ENCODE peak calls at places on chromosomes 7 and 10, in six cellular contexts. One of them, this sample, is unnamed.

GRCh38 chr10:77299257-77299656 is 338.4 kb downstream of the KCNMA1 start:
- DNase-seq in IMR-90: no peak
- DNase-seq in hippocampal formation: no peak
- DNase-seq in EH: no peak
- DNase-seq in NAMALWA: no peak
- DNase-seq in posterior vena cava: no peak
- DNase-seq in this sample: no peak

GRCh38 chr7:7183061-7183832 is 903 bp downstream of the C1GALT1 start:
- DNase-seq in IMR-90: no peak
- DNase-seq in EH: peak
- DNase-seq in posterior vena cava: peak
- DNase-seq in NAMALWA: peak
- DNase-seq in hippocampal formation: peak
- DNase-seq in this sample: no peak

GRCh38 chr7:147775564-147775963 is 815.0 kb upstream of the C7orf33 start:
- DNase-seq in EH: no peak
- DNase-seq in posterior vena cava: no peak
- DNase-seq in hippocampal formation: no peak
- DNase-seq in NAMALWA: no peak
- DNase-seq in IMR-90: no peak
- DNase-seq in this sample: no peak

GRCh38 chr7:148286150-148286549 is 304.4 kb upstream of the C7orf33 start:
- DNase-seq in NAMALWA: peak
- DNase-seq in hippocampal formation: peak
- DNase-seq in posterior vena cava: no peak
- DNase-seq in EH: no peak
- DNase-seq in IMR-90: no peak
- DNase-seq in this sample: no peak

GRCh38 chr7:102075553-102076135 is 211.0 kb upstream of the SH2B2 start:
- DNase-seq in IMR-90: no peak
- DNase-seq in NAMALWA: no peak
- DNase-seq in EH: no peak
- DNase-seq in hippocampal formation: no peak
- DNase-seq in posterior vena cava: no peak
- DNase-seq in this sample: no peak

GRCh38 chr7:56250135-56250534 is 133.9 kb upstream of the NUPR2 start:
- DNase-seq in IMR-90: no peak
- DNase-seq in EH: no peak
- DNase-seq in posterior vena cava: no peak
- DNase-seq in hippocampal formation: no peak
- DNase-seq in NAMALWA: no peak
- DNase-seq in this sample: no peak

GRCh38 chr7:78379148-78379547 is 580.6 kb downstream of the PHTF2 start:
- DNase-seq in posterior vena cava: no peak
- DNase-seq in hippocampal formation: no peak
- DNase-seq in IMR-90: peak
- DNase-seq in EH: peak
- DNase-seq in NAMALWA: no peak
- DNase-seq in this sample: no peak

GRCh38 chr10:91652364-91652763 is 19.5 kb upstream of the PPP1R3C start:
- DNase-seq in EH: peak
- DNase-seq in posterior vena cava: no peak
- DNase-seq in IMR-90: peak
- DNase-seq in hippocampal formation: no peak
- DNase-seq in NAMALWA: no peak
- DNase-seq in this sample: peak

GRCh38 chr7:147804032-147804431 is 786.5 kb upstream of the C7orf33 start:
- DNase-seq in posterior vena cava: no peak
- DNase-seq in hippocampal formation: no peak
- DNase-seq in IMR-90: no peak
- DNase-seq in NAMALWA: no peak
- DNase-seq in EH: no peak
- DNase-seq in this sample: no peak

GRCh38 chr10:101042118-101042517 is 11.1 kb downstream of the SFXN3 start:
- DNase-seq in IMR-90: no peak
- DNase-seq in EH: no peak
- DNase-seq in posterior vena cava: no peak
- DNase-seq in NAMALWA: no peak
- DNase-seq in hippocampal formation: no peak
- DNase-seq in this sample: no peak

GRCh38 chr7:79130715-79131114 is 322.8 kb downstream of the MAGI2 start:
- DNase-seq in NAMALWA: no peak
- DNase-seq in IMR-90: no peak
- DNase-seq in hippocampal formation: no peak
- DNase-seq in posterior vena cava: no peak
- DNase-seq in EH: no peak
- DNase-seq in this sample: no peak

GRCh38 chr10:77667426-77668324 is 30.1 kb upstream of the KCNMA1 start:
- DNase-seq in NAMALWA: no peak
- DNase-seq in posterior vena cava: no peak
- DNase-seq in hippocampal formation: no peak
- DNase-seq in IMR-90: no peak
- DNase-seq in EH: peak
- DNase-seq in this sample: no peak

GRCh38 chr7:126370038-126370668 is 882.6 kb downstream of the GRM8 start:
- DNase-seq in posterior vena cava: no peak
- DNase-seq in EH: no peak
- DNase-seq in NAMALWA: no peak
- DNase-seq in IMR-90: no peak
- DNase-seq in hippocampal formation: no peak
- DNase-seq in this sample: no peak

GRCh38 chr10:129104266-129105045 is 362.6 kb upstream of the MGMT start:
- DNase-seq in EH: no peak
- DNase-seq in hippocampal formation: no peak
- DNase-seq in posterior vena cava: no peak
- DNase-seq in NAMALWA: no peak
- DNase-seq in IMR-90: peak
- DNase-seq in this sample: no peak

GRCh38 chr10:124647421-124648130 is 96.6 kb downstream of the FAM53B start:
- DNase-seq in IMR-90: peak
- DNase-seq in NAMALWA: peak
- DNase-seq in posterior vena cava: peak
- DNase-seq in hippocampal formation: peak
- DNase-seq in EH: peak
- DNase-seq in this sample: no peak

GRCh38 chr7:47188653-47189315 is 393.1 kb downstream of the TNS3 start:
- DNase-seq in NAMALWA: no peak
- DNase-seq in IMR-90: no peak
- DNase-seq in EH: no peak
- DNase-seq in posterior vena cava: no peak
- DNase-seq in hippocampal formation: no peak
- DNase-seq in this sample: no peak

GRCh38 chr10:44899450-44900080 is 11.6 kb upstream of the TMEM72 start:
- DNase-seq in hippocampal formation: no peak
- DNase-seq in NAMALWA: no peak
- DNase-seq in posterior vena cava: no peak
- DNase-seq in IMR-90: no peak
- DNase-seq in EH: no peak
- DNase-seq in this sample: no peak

GRCh38 chr7:37390149-37390548 is 58.5 kb downstream of the ELMO1 start:
- DNase-seq in NAMALWA: no peak
- DNase-seq in posterior vena cava: no peak
- DNase-seq in IMR-90: no peak
- DNase-seq in EH: no peak
- DNase-seq in hippocampal formation: no peak
- DNase-seq in this sample: no peak

GRCh38 chr7:46855851-46856250 is 726.1 kb downstream of the TNS3 start:
- DNase-seq in IMR-90: no peak
- DNase-seq in EH: peak
- DNase-seq in posterior vena cava: no peak
- DNase-seq in hippocampal formation: no peak
- DNase-seq in NAMALWA: no peak
- DNase-seq in this sample: no peak

GRCh38 chr7:67251986-67252558 is 255.4 kb downstream of the TYW1 start:
- DNase-seq in hippocampal formation: no peak
- DNase-seq in IMR-90: no peak
- DNase-seq in NAMALWA: no peak
- DNase-seq in EH: no peak
- DNase-seq in posterior vena cava: no peak
- DNase-seq in this sample: no peak

GRCh38 chr7:120988591-120989299 is at the start of gene CPED1:
- DNase-seq in hippocampal formation: peak
- DNase-seq in IMR-90: peak
- DNase-seq in posterior vena cava: peak
- DNase-seq in NAMALWA: peak
- DNase-seq in EH: peak
- DNase-seq in this sample: peak

GRCh38 chr10:124417846-124418725 is 637 bp downstream of the OAT start:
- DNase-seq in EH: peak
- DNase-seq in NAMALWA: peak
- DNase-seq in posterior vena cava: peak
- DNase-seq in hippocampal formation: peak
- DNase-seq in IMR-90: peak
- DNase-seq in this sample: no peak

GRCh38 chr10:132036153-132036886 is 29.4 kb upstream of the JAKMIP3 start:
- DNase-seq in EH: peak
- DNase-seq in posterior vena cava: peak
- DNase-seq in IMR-90: no peak
- DNase-seq in hippocampal formation: peak
- DNase-seq in NAMALWA: no peak
- DNase-seq in this sample: no peak

GRCh38 chr7:37440738-37441404 is 7.8 kb downstream of the ELMO1 start:
- DNase-seq in EH: no peak
- DNase-seq in NAMALWA: no peak
- DNase-seq in IMR-90: no peak
- DNase-seq in posterior vena cava: no peak
- DNase-seq in hippocampal formation: no peak
- DNase-seq in this sample: no peak

GRCh38 chr7:42900842-42901241 is 11.0 kb downstream of the C7orf25 start:
- DNase-seq in NAMALWA: no peak
- DNase-seq in EH: no peak
- DNase-seq in hippocampal formation: no peak
- DNase-seq in posterior vena cava: no peak
- DNase-seq in IMR-90: no peak
- DNase-seq in this sample: no peak

GRCh38 chr7:1668486-1668931 is 1.6 kb upstream of the ELFN1 start:
- DNase-seq in NAMALWA: no peak
- DNase-seq in EH: no peak
- DNase-seq in hippocampal formation: no peak
- DNase-seq in IMR-90: no peak
- DNase-seq in posterior vena cava: no peak
- DNase-seq in this sample: no peak

GRCh38 chr7:42494199-42494710 is 257.2 kb upstream of the GLI3 start:
- DNase-seq in posterior vena cava: no peak
- DNase-seq in EH: no peak
- DNase-seq in IMR-90: no peak
- DNase-seq in NAMALWA: no peak
- DNase-seq in hippocampal formation: no peak
- DNase-seq in this sample: no peak

GRCh38 chr7:22559829-22560489 is 60.0 kb upstream of the STEAP1B start:
- DNase-seq in hippocampal formation: peak
- DNase-seq in posterior vena cava: peak
- DNase-seq in IMR-90: peak
- DNase-seq in EH: peak
- DNase-seq in NAMALWA: peak
- DNase-seq in this sample: peak

GRCh38 chr7:22333680-22334141 is 23.2 kb downstream of the RAPGEF5 start:
- DNase-seq in posterior vena cava: no peak
- DNase-seq in hippocampal formation: no peak
- DNase-seq in NAMALWA: no peak
- DNase-seq in IMR-90: no peak
- DNase-seq in EH: no peak
- DNase-seq in this sample: no peak

GRCh38 chr7:102463841-102464576 is 654 bp downstream of the ALKBH4 start:
- DNase-seq in NAMALWA: peak
- DNase-seq in EH: peak
- DNase-seq in hippocampal formation: no peak
- DNase-seq in IMR-90: no peak
- DNase-seq in posterior vena cava: no peak
- DNase-seq in this sample: no peak

GRCh38 chr7:1675036-1675671 is 5.1 kb downstream of the ELFN1 start:
- DNase-seq in NAMALWA: no peak
- DNase-seq in hippocampal formation: no peak
- DNase-seq in IMR-90: no peak
- DNase-seq in EH: no peak
- DNase-seq in posterior vena cava: peak
- DNase-seq in this sample: no peak

This sample was measured in RCC 7860.